ENCODE peak calls at places on chromosomes 2 and 18, in seven cellular contexts. T is nucleus accumbens; W is A172; N is brain microvascular endothelial cell; F is left lung; U is foreskin fibroblast; A is stimulated activated naive CD4-positive, alpha-beta T cell. C is an unnamed sample.

GRCh38 chr2:8515390-8515761 is 166.5 kb upstream of the ID2 start:
- DNase-seq in T (no peak), W (no peak), N (no peak), F (no peak), U (no peak), A (no peak), C (peak; percentile 61)

GRCh38 chr2:48600917-48601316 is 16.7 kb upstream of the GTF2A1L start:
- DNase-seq in T (no peak), W (no peak), N (peak; percentile 55), F (no peak), U (peak; percentile 79), A (no peak), C (no peak)

GRCh38 chr2:200308001-200308400 is 1.5 kb downstream of the SPATS2L start:
- DNase-seq in T (no peak), W (peak; percentile 29), N (no peak), F (no peak), U (peak; percentile 62), A (no peak), C (no peak)

GRCh38 chr2:138105358-138105757 is 141.1 kb downstream of the HNMT start:
- DNase-seq in T (no peak), W (peak; percentile 14), N (no peak), F (no peak), U (no peak), A (no peak), C (no peak)

GRCh38 chr18:3960977-3961376 is 494.1 kb downstream of the DLGAP1 start:
- DNase-seq in T (no peak), W (no peak), N (no peak), F (peak; percentile 36), U (no peak), A (no peak), C (no peak)

GRCh38 chr2:234686088-234686890 is 189.4 kb upstream of the ARL4C start:
- DNase-seq in T (no peak), W (peak; percentile 73), N (no peak), F (no peak), U (peak; percentile 30), A (no peak), C (no peak)

GRCh38 chr2:59184281-59185020 is 943.3 kb upstream of the FANCL start:
- DNase-seq in T (no peak), W (peak; percentile 17), N (peak; percentile 18), F (no peak), U (peak; percentile 67), A (no peak), C (no peak)

GRCh38 chr2:157839822-157840221 is 36.3 kb downstream of the ACVR1 start:
- DNase-seq in T (no peak), W (no peak), N (no peak), F (no peak), U (no peak), A (no peak), C (no peak)

GRCh38 chr2:12982149-12982584 is 265.4 kb downstream of the TRIB2 start:
- DNase-seq in T (no peak), W (no peak), N (no peak), F (no peak), U (peak; percentile 85), A (no peak), C (peak; percentile 21)

GRCh38 chr18:57542801-57543427 is 43.6 kb downstream of the FECH start:
- DNase-seq in T (no peak), W (no peak), N (peak; percentile 21), F (no peak), U (peak; percentile 93), A (no peak), C (no peak)

GRCh38 chr2:16487686-16488085 is 177.9 kb downstream of the CYRIA start:
- DNase-seq in T (no peak), W (no peak), N (peak; percentile 5), F (no peak), U (no peak), A (no peak), C (peak; percentile 46)

GRCh38 chr2:115694651-115695050 is 1252.2 kb downstream of the DPP10 start:
- DNase-seq in T (no peak), W (no peak), N (no peak), F (no peak), U (no peak), A (no peak), C (no peak)

GRCh38 chr2:38095996-38096861 is 20.3 kb upstream of the CYP1B1 start:
- DNase-seq in T (no peak), W (no peak), N (no peak), F (no peak), U (peak; percentile 68), A (no peak), C (no peak)

GRCh38 chr18:59779979-59780378 is 82.8 kb upstream of the CCBE1 start:
- DNase-seq in T (no peak), W (peak; percentile 82), N (peak; percentile 64), F (no peak), U (peak; percentile 84), A (no peak), C (no peak)

GRCh38 chr2:233320470-233320869 is 12.9 kb downstream of the SAG start:
- DNase-seq in T (no peak), W (no peak), N (no peak), F (no peak), U (no peak), A (no peak), C (no peak)

GRCh38 chr2:23549821-23550535 is 165.0 kb downstream of the KLHL29 start:
- DNase-seq in T (no peak), W (no peak), N (peak; percentile 48), F (peak; percentile 49), U (no peak), A (no peak), C (no peak)

GRCh38 chr2:128402921-128403670 is 84.4 kb upstream of the HS6ST1 start:
- DNase-seq in T (no peak), W (no peak), N (no peak), F (no peak), U (no peak), A (no peak), C (no peak)

GRCh38 chr2:161983010-161983651 is 90.9 kb downstream of the DPP4 start:
- DNase-seq in T (no peak), W (no peak), N (no peak), F (no peak), U (peak; percentile 41), A (no peak), C (no peak)

GRCh38 chr2:55120634-55121359 is 70.5 kb upstream of the RTN4 start:
- DNase-seq in T (peak; percentile 67), W (peak; percentile 27), N (peak; percentile 54), F (peak; percentile 54), U (peak; percentile 74), A (no peak), C (no peak)

GRCh38 chr2:176817061-176817565 is 395.5 kb upstream of the HNRNPA3 start:
- DNase-seq in T (no peak), W (peak; percentile 27), N (no peak), F (peak; percentile 26), U (no peak), A (no peak), C (no peak)

GRCh38 chr2:41434991-41435390 is 612.8 kb upstream of the PKDCC start:
- DNase-seq in T (no peak), W (no peak), N (no peak), F (no peak), U (no peak), A (no peak), C (no peak)

GRCh38 chr2:20218331-20219320 is 6.3 kb downstream of the SDC1 start:
- DNase-seq in T (no peak), W (no peak), N (no peak), F (no peak), U (no peak), A (no peak), C (no peak)

GRCh38 chr2:41598161-41598894 is 449.5 kb upstream of the PKDCC start:
- DNase-seq in T (no peak), W (peak; percentile 11), N (peak; percentile 14), F (no peak), U (peak; percentile 50), A (no peak), C (no peak)

C was measured in AML-193.